ENCODE peak calls at places on chromosomes 3 and 15, in five cellular contexts. G is HCT116, I is H1, Z is HepG2, M is K562. O is an unnamed sample.

GRCh38 chr15:96213045-96213444 is 117.5 kb upstream of the NR2F2 start:
- DNase-seq in G (no peak), I (no peak), Z (no peak), M (no peak), O (no peak)

GRCh38 chr15:99703603-99704443 is 29.4 kb downstream of the LYSMD4 start:
- DNase-seq in G (peak; percentile 61), I (no peak), Z (peak; percentile 62), M (peak; percentile 61), O (peak; percentile 77)

GRCh38 chr3:165712382-165712781 is 124.8 kb downstream of the BCHE start:
- DNase-seq in G (no peak), I (no peak), Z (no peak), M (no peak), O (no peak)

GRCh38 chr15:51377038-51377761 is 35.7 kb downstream of the GLDN start:
- DNase-seq in G (no peak), I (no peak), Z (no peak), M (no peak), O (no peak)

GRCh38 chr15:49421991-49422390 is 1.1 kb upstream of the FGF7 start:
- DNase-seq in G (peak; percentile 54), I (no peak), Z (peak; percentile 53), M (peak; percentile 63), O (peak; percentile 26)

GRCh38 chr15:64894395-64895056 is 17.2 kb upstream of the ANKDD1A start:
- DNase-seq in G (no peak), I (peak; percentile 69), Z (no peak), M (no peak), O (no peak)

GRCh38 chr15:41561104-41561776 is 2.2 kb downstream of the TYRO3 start:
- DNase-seq in G (no peak), I (no peak), Z (no peak), M (no peak), O (no peak)

GRCh38 chr3:72593881-72594397 is 254.3 kb downstream of the SHQ1 start:
- DNase-seq in G (no peak), I (no peak), Z (no peak), M (peak; percentile 27), O (no peak)

GRCh38 chr3:71796268-71796667 is 11.3 kb upstream of the PROK2 start:
- DNase-seq in G (no peak), I (no peak), Z (no peak), M (no peak), O (peak; percentile 44)

GRCh38 chr15:68372291-68372811 is 59.6 kb downstream of the ITGA11 start:
- DNase-seq in G (peak; percentile 18), I (peak; percentile 73), Z (peak; percentile 16), M (peak; percentile 20), O (no peak)

GRCh38 chr15:92336588-92336987 is 57.1 kb upstream of the ST8SIA2 start:
- DNase-seq in G (no peak), I (no peak), Z (no peak), M (no peak), O (no peak)

GRCh38 chr15:68638953-68639500 is 60.2 kb downstream of the CORO2B start:
- DNase-seq in G (no peak), I (no peak), Z (no peak), M (no peak), O (no peak)

GRCh38 chr3:69250014-69250413 is 127.6 kb upstream of the LMOD3 start:
- DNase-seq in G (no peak), I (peak; percentile 57), Z (no peak), M (peak; percentile 1), O (no peak)

GRCh38 chr3:184592411-184593200 is 31.0 kb downstream of the EPHB3 start:
- DNase-seq in G (no peak), I (no peak), Z (no peak), M (no peak), O (no peak)

GRCh38 chr15:94584833-94585244 is 353.5 kb downstream of the MCTP2 start:
- DNase-seq in G (no peak), I (no peak), Z (no peak), M (peak; percentile 45), O (no peak)

GRCh38 chr15:59116141-59116540 is 11.2 kb downstream of the CCNB2 start:
- DNase-seq in G (no peak), I (no peak), Z (no peak), M (no peak), O (no peak)

GRCh38 chr3:43503067-43503728 is 118.6 kb downstream of the ANO10 start:
- DNase-seq in G (peak; percentile 12), I (no peak), Z (peak; percentile 15), M (peak; percentile 54), O (peak; percentile 3)

GRCh38 chr3:52217409-52217805 is 8.0 kb downstream of the TLR9 start:
- DNase-seq in G (no peak), I (no peak), Z (no peak), M (no peak), O (no peak)
- H3K9ac ChIP-seq in G (peak overlapping the region; percentile 39), I (no peak overlapping the region), Z (no peak overlapping the region), M (no peak overlapping the region), O (no peak overlapping the region)

DNA sequence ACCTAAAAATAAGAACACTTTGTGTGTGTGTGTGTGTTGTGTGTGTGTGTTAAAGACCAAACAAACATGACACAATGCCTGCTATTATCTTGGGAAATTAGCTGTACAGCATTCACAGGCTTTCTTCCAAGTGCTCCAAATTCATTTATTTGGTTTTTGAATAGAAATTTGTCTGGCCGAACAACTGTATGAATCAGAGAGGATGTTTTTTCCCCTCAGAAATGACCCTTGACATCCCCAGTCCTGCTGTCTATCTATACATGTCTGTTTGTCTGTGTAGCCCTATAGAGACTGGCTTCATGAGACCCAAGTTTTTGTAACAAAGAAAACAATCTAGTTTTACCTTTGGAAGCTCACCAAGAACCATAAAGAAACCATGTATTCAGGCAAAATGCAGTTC is 549.8 kb downstream of the NSUN3 start:
- DNase-seq in G (no peak), I (no peak), Z (no peak), M (no peak), O (no peak)
- TF ChIP-seq POLR2AphosphoS5 in G (no peak), I (no peak), Z (no peak), M (no peak), O (no peak)

GRCh38 chr3:122186372-122186771 is 2.9 kb downstream of the CASR start:
- DNase-seq in G (no peak), I (no peak), Z (no peak), M (no peak), O (no peak)

GRCh38 chr3:122183893-122184590 is 574 bp downstream of the CASR start:
- DNase-seq in G (no peak), I (peak; percentile 77), Z (no peak), M (no peak), O (no peak)

GRCh38 chr3:122184591-122184929 is 1.1 kb downstream of the CASR start:
- DNase-seq in G (no peak), I (no peak), Z (no peak), M (no peak), O (no peak)

GRCh38 chr3:122178711-122179110 is 4.8 kb upstream of the CASR start:
- DNase-seq in G (no peak), I (no peak), Z (no peak), M (no peak), O (no peak)

GRCh38 chr3:122183521-122183892 is at the start of gene CASR:
- DNase-seq in G (no peak), I (peak; percentile 55), Z (no peak), M (no peak), O (no peak)
- TF ChIP-seq EZH2 in G (no peak), I (no peak), Z (no peak), M (no peak), O (no peak)

GRCh38 chr3:51498871-51499790 is 684 bp downstream of the DCAF1 start:
- DNase-seq in G (peak; percentile 84), I (peak; percentile 96), Z (peak; percentile 92), M (peak; percentile 92), O (no peak)

GRCh38 chr3:51503007-51503406 is 3.2 kb upstream of the DCAF1 start:
- DNase-seq in G (no peak), I (no peak), Z (no peak), M (no peak), O (no peak)

GRCh38 chr3:51501833-51502561 is 2.2 kb upstream of the DCAF1 start:
- DNase-seq in G (peak; percentile 71), I (peak; percentile 95), Z (peak; percentile 68), M (peak; percentile 79), O (no peak)

GRCh38 chr3:51502562-51502910 is 2.7 kb upstream of the DCAF1 start:
- DNase-seq in G (no peak), I (no peak), Z (no peak), M (no peak), O (no peak)

DNA sequence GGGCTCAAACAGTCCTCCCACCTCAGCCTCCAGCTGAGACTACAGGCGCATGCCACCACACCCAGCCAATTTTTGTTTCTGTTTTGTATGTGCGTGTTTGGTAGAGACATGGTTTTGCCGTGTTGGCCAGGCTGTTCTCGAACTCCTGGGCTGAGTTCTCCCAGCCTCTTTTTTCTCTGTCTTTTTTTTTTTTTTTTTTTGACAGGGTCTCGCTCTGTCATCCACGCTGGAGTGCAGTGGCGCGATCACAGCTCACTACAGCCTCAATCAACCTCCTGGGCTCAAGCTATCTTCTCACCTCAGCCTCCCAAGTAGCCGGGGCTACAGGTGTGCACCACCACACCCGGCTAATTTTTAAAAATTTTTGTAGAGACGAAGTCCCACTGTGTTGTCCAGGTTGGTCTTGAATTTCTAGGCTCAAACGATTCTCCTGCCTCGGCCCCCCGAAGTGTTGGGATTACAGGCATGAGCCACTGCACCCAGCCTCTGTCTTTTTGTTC is 867 bp upstream of the DCAF1 start:
- DNase-seq in G (no peak), I (no peak), Z (no peak), M (no peak), O (no peak)
- H3K9ac ChIP-seq in G (peak overlapping the region; percentile 89), I (no peak overlapping the region), Z (peak overlapping the region; percentile 88), M (peak overlapping the region; percentile 53), O (peak overlapping the region; percentile 62)